ENCODE peak calls at places on chromosomes 7 and 10, in five cellular contexts. N is PC-9, S is HepG2, E is PC-3, X is lower lobe of right lung. F is an unnamed sample.

GRCh38 chr10:74032900-74033655 is 35.2 kb downstream of the VCL start:
- DNase-seq in N (no peak), S (no peak), E (peak; percentile 40), X (no peak), F (no peak)

GRCh38 chr10:129605986-129606518 is 139.0 kb downstream of the MGMT start:
- DNase-seq in N (no peak), S (no peak), E (no peak), X (no peak), F (no peak)

GRCh38 chr7:14233026-14233897 is 243.8 kb upstream of the ETV1 start:
- DNase-seq in N (peak; percentile 58), S (no peak), E (peak; percentile 66), X (no peak), F (peak; percentile 13)

GRCh38 chr7:101546308-101546936 is 82.7 kb downstream of the MYL10 start:
- DNase-seq in N (no peak), S (no peak), E (no peak), X (peak; percentile 13), F (no peak)

GRCh38 chr7:50637725-50638643 is 72.8 kb upstream of the DDC start:
- DNase-seq in N (no peak), S (no peak), E (no peak), X (no peak), F (no peak)

GRCh38 chr10:42929993-42930392 is 146.9 kb upstream of the RET start:
- DNase-seq in N (no peak), S (no peak), E (no peak), X (no peak), F (no peak)

GRCh38 chr7:47690902-47691558 is 109.1 kb upstream of the TNS3 start:
- DNase-seq in N (peak; percentile 65), S (no peak), E (peak; percentile 35), X (no peak), F (no peak)

GRCh38 chr7:12220321-12221046 is 9.4 kb downstream of the TMEM106B start:
- DNase-seq in N (no peak), S (no peak), E (peak; percentile 24), X (no peak), F (no peak)

GRCh38 chr10:25061125-25061524 is 44.7 kb downstream of the THNSL1 start:
- DNase-seq in N (no peak), S (no peak), E (no peak), X (no peak), F (no peak)

GRCh38 chr7:150357771-150358427 is 10.7 kb upstream of the REPIN1 start:
- DNase-seq in N (no peak), S (no peak), E (no peak), X (no peak), F (no peak)

GRCh38 chr7:51262796-51263519 is 53.7 kb downstream of the COBL start:
- DNase-seq in N (no peak), S (no peak), E (peak; percentile 1), X (no peak), F (no peak)

GRCh38 chr10:102352066-102352715 is 43.3 kb upstream of the NFKB2 start:
- DNase-seq in N (no peak), S (peak; percentile 51), E (peak; percentile 73), X (peak; percentile 58), F (peak; percentile 73)

GRCh38 chr7:145331076-145331475 is 495.2 kb upstream of the TPK1 start:
- DNase-seq in N (no peak), S (no peak), E (no peak), X (no peak), F (no peak)

GRCh38 chr7:73827568-73828106 is 3.2 kb upstream of the CLDN4 start:
- DNase-seq in N (peak; percentile 96), S (no peak), E (peak; percentile 84), X (peak; percentile 85), F (peak; percentile 87)

GRCh38 chr7:130945411-130945811 is 211.4 kb upstream of the KLF14 start:
- DNase-seq in N (no peak), S (no peak), E (no peak), X (no peak), F (no peak)

GRCh38 chr10:11181996-11182395 is 164.3 kb downstream of the CELF2 start:
- DNase-seq in N (no peak), S (no peak), E (no peak), X (no peak), F (no peak)

GRCh38 chr10:47440207-47440606 is 43.7 kb downstream of the ANXA8 start:
- DNase-seq in N (no peak), S (no peak), E (no peak), X (no peak), F (no peak)

GRCh38 chr7:163971-164881 is 28.1 kb upstream of the FAM20C start:
- DNase-seq in N (no peak), S (no peak), E (no peak), X (peak; percentile 30), F (no peak)

DNA sequence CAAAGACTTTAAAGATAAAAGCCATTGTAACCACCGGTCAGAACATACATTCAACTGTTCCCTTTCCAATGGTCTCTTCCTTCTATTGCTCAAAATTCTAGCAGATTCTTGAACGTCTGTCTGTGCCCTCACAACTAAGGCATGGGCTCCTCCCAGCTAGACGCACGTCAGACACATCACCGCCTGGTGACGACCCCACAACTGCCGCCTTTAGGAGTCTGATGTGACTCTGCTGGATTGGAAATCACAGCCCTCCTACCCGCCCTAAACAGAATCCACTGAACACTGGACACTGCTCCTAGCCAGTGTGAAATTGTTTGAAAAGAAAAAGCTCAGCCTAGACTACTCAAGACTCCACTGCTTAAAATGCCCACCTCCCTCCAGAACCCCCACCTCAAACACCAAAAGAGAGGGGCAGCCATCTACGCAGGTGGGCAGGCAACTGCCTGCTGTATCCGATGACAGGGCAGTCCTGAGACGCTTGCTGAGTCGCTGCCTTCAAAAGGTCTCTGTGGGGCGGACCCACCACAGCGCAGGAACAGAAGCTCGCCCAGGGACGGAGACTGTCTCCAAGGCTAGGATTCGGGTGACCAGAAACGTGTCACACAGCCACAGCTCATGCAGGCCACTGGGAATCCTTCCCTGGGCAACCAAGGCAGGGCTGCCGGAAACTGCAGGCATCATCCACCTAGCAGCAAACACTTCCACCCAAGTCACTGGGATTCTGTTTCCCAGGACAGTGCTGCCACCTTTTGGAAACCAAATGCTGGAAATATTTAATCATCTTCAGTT is 34.7 kb downstream of the GSDME start:
- DNase-seq in N (no peak), S (no peak), E (peak; percentile 54), X (no peak), F (no peak)
- TF ChIP-seq CTCF in N (peak; percentile 59), S (peak; percentile 61), E (peak; percentile 53), X (no peak), F (no peak)

DNA sequence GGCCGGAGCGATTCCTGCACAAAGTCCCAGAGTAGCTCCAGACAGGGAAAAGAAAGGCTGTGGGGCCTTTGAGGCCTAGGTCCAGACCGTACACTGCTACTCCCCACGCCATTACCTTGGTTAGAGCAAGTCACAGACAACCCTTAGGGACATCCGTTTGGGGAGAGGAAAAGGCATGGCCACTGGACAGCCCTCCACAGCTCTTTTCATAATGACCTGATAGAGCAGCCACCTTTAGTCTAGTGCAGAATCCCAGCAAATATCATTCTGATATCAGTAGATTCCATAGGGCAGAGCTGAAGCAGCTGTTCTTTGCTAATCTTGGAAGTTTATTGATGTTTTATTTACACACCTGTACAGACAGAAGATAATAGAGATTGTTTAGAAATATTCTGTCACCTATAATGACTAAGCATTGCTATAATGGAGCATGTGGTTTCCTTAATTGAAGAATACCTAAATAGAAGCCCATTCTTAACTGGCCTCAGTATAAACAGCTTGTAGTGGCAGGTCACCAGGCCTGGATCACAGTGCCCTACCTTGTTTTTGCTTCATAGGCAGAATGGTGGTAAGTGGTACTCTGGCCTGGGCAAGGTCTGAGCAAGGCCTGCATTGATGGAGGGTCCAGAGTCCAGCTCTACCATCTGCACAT is 27.9 kb downstream of the OGDH start:
- DNase-seq in N (peak; percentile 68), S (peak; percentile 25), E (no peak), X (no peak), F (peak; percentile 53)
- H3K4me1 ChIP-seq in N (peaks cover 64% of the 10 kb centered on the region), S (peaks cover 40% of the 10 kb centered on the region), E (peaks cover 66% of the 10 kb centered on the region), X (peaks cover 92% of the 10 kb centered on the region), F (peaks cover 76% of the 10 kb centered on the region)

DNA sequence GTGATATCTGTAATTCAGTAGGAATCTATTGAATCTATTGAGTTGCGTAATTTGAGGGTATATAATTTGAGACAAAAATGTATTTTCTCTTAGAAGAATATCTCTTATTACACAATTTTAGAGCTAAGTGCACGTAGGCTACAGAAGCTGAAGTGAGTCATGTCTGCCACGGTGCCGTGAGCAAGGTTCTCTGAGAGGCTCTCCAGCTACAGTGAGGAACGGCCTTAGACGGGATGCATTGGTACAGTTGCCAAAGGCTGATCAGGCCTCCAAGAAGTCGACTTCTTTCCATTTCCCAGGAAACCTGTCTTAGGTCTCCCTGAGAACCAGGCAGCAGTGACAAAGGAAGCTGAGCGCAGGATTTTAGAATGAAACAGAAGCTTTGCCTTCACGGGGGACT is 28.6 kb downstream of the TCERG1L start:
- DNase-seq in N (no peak), S (no peak), E (no peak), X (no peak), F (no peak)
- H3K36me3 ChIP-seq in N (no peaks in the 10 kb centered on the region), S (no peaks in the 10 kb centered on the region), E (no peaks in the 10 kb centered on the region), X (no peaks in the 10 kb centered on the region), F (no peaks in the 10 kb centered on the region)

DNA sequence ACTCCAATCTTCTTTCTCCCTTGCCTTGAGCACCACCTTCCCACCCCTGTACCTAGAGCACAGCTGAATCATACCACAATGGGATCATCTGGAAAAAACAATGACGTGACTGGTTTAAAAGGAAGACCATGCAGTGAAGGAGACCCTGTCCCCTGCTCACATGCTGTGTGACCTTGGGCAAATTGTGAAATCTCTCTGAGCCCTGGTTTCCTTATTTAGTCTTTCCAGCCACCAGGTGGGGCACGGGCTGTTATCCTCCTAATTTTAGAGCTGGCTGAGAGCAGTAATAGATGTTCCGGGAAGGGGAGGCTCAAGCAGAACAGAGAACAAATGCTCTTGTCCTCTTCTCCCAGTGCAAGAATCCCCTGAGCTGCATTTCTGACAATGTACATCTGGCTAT is 198.3 kb downstream of the RPS24 start:
- DNase-seq in N (no peak), S (peak; percentile 13), E (peak; percentile 79), X (no peak), F (no peak)
- TF ChIP-seq CTCF in N (peak; percentile 57), S (peak; percentile 14), E (peak; percentile 96), X (no peak), F (no peak)

GRCh38 chr10:93113042-93113441 is 39.3 kb downstream of the CYP26A1 start:
- DNase-seq in N (no peak), S (peak; percentile 49), E (no peak), X (no peak), F (no peak)

GRCh38 chr10:93110472-93111146 is 36.9 kb downstream of the CYP26A1 start:
- DNase-seq in N (no peak), S (no peak), E (no peak), X (no peak), F (no peak)

GRCh38 chr10:93121311-93121710 is 47.6 kb downstream of the CYP26A1 start:
- DNase-seq in N (no peak), S (no peak), E (no peak), X (no peak), F (no peak)

GRCh38 chr10:93115661-93116383 is 42.1 kb downstream of the CYP26A1 start:
- DNase-seq in N (no peak), S (peak; percentile 63), E (peak; percentile 70), X (peak; percentile 60), F (peak; percentile 93)
- H3K4me1 ChIP-seq in N (no peaks in the 10 kb centered on the region), S (peaks cover 16% of the 10 kb centered on the region), E (no peaks in the 10 kb centered on the region), X (no peaks in the 10 kb centered on the region), F (no peaks in the 10 kb centered on the region)